ENCODE peak calls at places on chromosomes 6 and 20, in eight cellular contexts. L is pancreas, M is stomach, Q is suprapubic skin, G is heart right ventricle, N is thoracic aorta, V is upper lobe of right lung, A is HL-60. C is an unnamed sample. For H3K27me3, the result is how much of the 10 kb centered on the place peaks cover.

GRCh38 chr20:40563296-40563950 is 125.6 kb downstream of the MAFB start:
- DNase-seq in L (no peak), M (peak), Q (peak), G (peak), N (peak), V (peak), A (no peak), C (no peak)

GRCh38 chr6:12538881-12539357 is 177.6 kb upstream of the PHACTR1 start:
- DNase-seq in L (peak), M (peak), Q (peak), G (peak), N (no peak), V (no peak), A (no peak), C (no peak)

GRCh38 chr20:50618537-50618936 is 72.8 kb downstream of the RIPOR3 start:
- DNase-seq in L (no peak), M (no peak), Q (no peak), G (no peak), N (no peak), V (no peak), A (no peak), C (no peak)

GRCh38 chr6:17212541-17213371 is 68.4 kb upstream of the RBM24 start:
- DNase-seq in L (no peak), M (no peak), Q (no peak), G (peak), N (no peak), V (no peak), A (no peak), C (no peak)

GRCh38 chr6:151490996-151491395 is 2.8 kb upstream of the CCDC170 start:
- DNase-seq in L (no peak), M (no peak), Q (no peak), G (no peak), N (no peak), V (no peak), A (no peak), C (no peak)

GRCh38 chr6:169950558-169950957 is 199.1 kb downstream of the ERMARD start:
- DNase-seq in L (no peak), M (peak), Q (no peak), G (no peak), N (no peak), V (no peak), A (peak), C (no peak)

GRCh38 chr20:4153251-4153650 is 137.9 kb upstream of the RNF24 start:
- DNase-seq in L (peak), M (peak), Q (no peak), G (no peak), N (no peak), V (peak), A (no peak), C (no peak)

GRCh38 chr6:164020142-164020541 is 605.6 kb downstream of the QKI start:
- DNase-seq in L (no peak), M (no peak), Q (no peak), G (no peak), N (no peak), V (no peak), A (no peak), C (no peak)

GRCh38 chr6:10407018-10407673 is 7.7 kb downstream of the TFAP2A start:
- DNase-seq in L (no peak), M (no peak), Q (no peak), G (no peak), N (no peak), V (no peak), A (no peak), C (no peak)

GRCh38 chr20:6818033-6818808 is 50.7 kb downstream of the BMP2 start:
- DNase-seq in L (no peak), M (no peak), Q (no peak), G (no peak), N (no peak), V (no peak), A (no peak), C (no peak)

GRCh38 chr6:11121851-11122250 is 10.3 kb upstream of the ERVFRD-1 start:
- DNase-seq in L (no peak), M (no peak), Q (no peak), G (no peak), N (no peak), V (no peak), A (no peak), C (no peak)

GRCh38 chr6:170279977-170280688 is 10.7 kb downstream of the DLL1 start:
- DNase-seq in L (no peak), M (peak), Q (no peak), G (peak), N (no peak), V (peak), A (no peak), C (no peak)

GRCh38 chr6:93676506-93676905 is 257.1 kb upstream of the EPHA7 start:
- DNase-seq in L (no peak), M (no peak), Q (no peak), G (no peak), N (no peak), V (no peak), A (no peak), C (no peak)

GRCh38 chr6:42339991-42340401 is 111.7 kb downstream of the TRERF1 start:
- DNase-seq in L (no peak), M (no peak), Q (no peak), G (no peak), N (no peak), V (no peak), A (no peak), C (no peak)

GRCh38 chr6:16239090-16239797 is 857 bp downstream of the GMPR start:
- DNase-seq in L (peak), M (peak), Q (peak), G (peak), N (peak), V (peak), A (peak), C (no peak)

GRCh38 chr20:32012159-32012682 is 2.0 kb downstream of the CCM2L start:
- DNase-seq in L (no peak), M (no peak), Q (no peak), G (no peak), N (no peak), V (no peak), A (no peak), C (no peak)
- H3K27me3 ChIP-seq in L (under half), M (under half), Q (half or more), G (under half), N (under half), V (under half), A (under half), C (under half)

GRCh38 chr6:134778431-134778830 is 171.5 kb downstream of the ALDH8A1 start:
- DNase-seq in L (no peak), M (no peak), Q (no peak), G (no peak), N (no peak), V (no peak), A (no peak), C (no peak)
- TF ChIP-seq CTCF in L (no peak), M (no peak), Q (no peak), G (no peak), N (no peak), V (no peak), A (no peak), C (no peak)

GRCh38 chr6:132666118-132666517 is 7.1 kb upstream of the TAAR1 start:
- DNase-seq in L (no peak), M (no peak), Q (no peak), G (no peak), N (no peak), V (no peak), A (no peak), C (no peak)
- H3K27me3 ChIP-seq in L (under half), M (under half), Q (under half), G (under half), N (under half), V (under half), A (under half), C (under half)

DNA sequence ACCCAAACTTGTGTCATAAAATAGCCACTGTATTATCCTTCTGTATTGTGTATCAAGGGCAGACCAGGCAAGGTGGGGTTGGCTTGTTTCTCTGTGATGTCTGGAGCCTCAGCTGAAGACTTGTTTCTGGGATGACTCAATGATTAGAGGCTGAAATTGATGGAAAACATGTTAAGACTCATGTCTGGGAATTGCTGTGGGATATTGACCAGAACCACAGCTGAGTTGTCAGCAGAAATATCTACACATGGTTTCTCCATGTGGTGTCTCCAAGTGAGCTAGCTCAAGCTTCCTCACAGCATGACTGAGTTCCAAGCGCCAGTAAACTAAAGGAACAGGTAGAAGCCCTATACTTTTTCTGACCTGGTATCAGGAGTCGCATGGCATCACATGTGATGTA is 128.5 kb upstream of the SYNDIG1 start:
- DNase-seq in L (no peak), M (no peak), Q (no peak), G (no peak), N (no peak), V (no peak), A (no peak), C (no peak)
- TF ChIP-seq CTCF in L (no peak), M (no peak), Q (no peak), G (no peak), N (no peak), V (no peak), A (no peak), C (no peak)

GRCh38 chr6:157335829-157336228 is 12.5 kb upstream of the TMEM242 start:
- DNase-seq in L (no peak), M (no peak), Q (no peak), G (no peak), N (no peak), V (no peak), A (no peak), C (no peak)

GRCh38 chr6:157332813-157333212 is 9.5 kb upstream of the TMEM242 start:
- DNase-seq in L (no peak), M (no peak), Q (no peak), G (no peak), N (no peak), V (no peak), A (no peak), C (no peak)

GRCh38 chr6:157333956-157334355 is 10.6 kb upstream of the TMEM242 start:
- DNase-seq in L (no peak), M (no peak), Q (no peak), G (no peak), N (no peak), V (no peak), A (no peak), C (no peak)

GRCh38 chr6:157330831-157331230 is 7.5 kb upstream of the TMEM242 start:
- DNase-seq in L (no peak), M (no peak), Q (no peak), G (no peak), N (no peak), V (no peak), A (no peak), C (no peak)

DNA sequence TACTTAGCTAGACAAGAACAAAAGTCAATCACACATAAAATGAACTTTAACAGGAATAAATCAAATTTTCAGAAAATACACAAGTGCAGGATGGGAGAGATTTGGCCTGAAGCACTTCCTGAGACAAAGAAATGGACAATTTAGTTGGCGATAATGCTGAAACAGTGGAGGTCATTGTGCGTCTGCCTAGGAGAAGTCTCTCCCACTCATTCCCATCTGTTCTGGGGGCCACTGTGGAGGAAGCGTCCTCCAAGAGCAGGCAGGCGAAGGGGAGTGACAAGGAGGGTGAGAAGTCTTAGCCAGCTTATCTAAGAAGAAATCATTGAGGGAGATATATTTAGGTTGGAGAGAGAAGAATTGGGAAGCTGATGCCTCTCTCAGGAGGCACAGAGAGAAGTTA is 10.2 kb upstream of the TMEM242 start:
- DNase-seq in L (no peak), M (no peak), Q (no peak), G (no peak), N (no peak), V (no peak), A (no peak), C (no peak)
- H3K27me3 ChIP-seq in L (under half), M (under half), Q (under half), G (under half), N (under half), V (under half), A (under half), C (under half)

GRCh38 chr6:158706369-158706982 is 56.6 kb downstream of the SYTL3 start:
- DNase-seq in L (no peak), M (peak), Q (no peak), G (peak), N (no peak), V (peak), A (no peak), C (no peak)
- TF ChIP-seq CTCF in L (peak), M (peak), Q (no peak), G (peak), N (peak), V (peak), A (no peak), C (no peak)

C was measured in CD4-positive, alpha-beta T cell.